ENCODE peak calls at places on chromosome 7, in eight cellular contexts. E is right lobe of liver, T is IMR-90, U is prostate gland, V is body of pancreas, Y is transverse colon, R is HCT116, X is Peyer's patch. B is an unnamed sample.
A peak's percentile ranks its signal among the peaks of the same experiment; 100 is the strongest.

GRCh38 chr7:6497637-6497905 is 49.8 kb upstream of the DAGLB start:
- DNase-seq in E (no peak), V (no peak), R (no peak), X (no peak), U (no peak), Y (no peak), T (no peak), B (no peak)

GRCh38 chr7:7779888-7780287 is 61.5 kb upstream of the RPA3 start:
- DNase-seq in X (no peak), Y (no peak), T (no peak), E (no peak), U (peak; percentile 20), V (no peak), R (no peak), B (no peak)

GRCh38 chr7:1533569-1534329 is 3.2 kb downstream of the MAFK start:
- DNase-seq in U (no peak), R (no peak), X (peak; percentile 69), V (peak; percentile 69), T (peak; percentile 95), E (no peak), Y (peak; percentile 59), B (peak; percentile 77)

GRCh38 chr7:24827589-24827988 is 70.3 kb upstream of the GSDME start:
- DNase-seq in U (no peak), Y (no peak), V (no peak), E (no peak), R (no peak), X (no peak), T (peak; percentile 87), B (no peak)

GRCh38 chr7:7653568-7654187 is 13.1 kb downstream of the UMAD1 start:
- DNase-seq in Y (no peak), U (no peak), V (no peak), X (no peak), E (no peak), R (peak; percentile 28), T (no peak), B (no peak)

GRCh38 chr7:39621261-39621660 is 2.1 kb upstream of the RALA start:
- DNase-seq in Y (no peak), V (no peak), E (no peak), T (peak; percentile 97), U (no peak), R (no peak), X (no peak), B (no peak)

GRCh38 chr7:128357366-128357662 is 4.2 kb downstream of the PRRT4 start:
- DNase-seq in Y (no peak), V (no peak), U (no peak), T (no peak), X (no peak), E (no peak), R (no peak), B (peak; percentile 55)

GRCh38 chr7:154441811-154442210 is 389.6 kb downstream of the DPP6 start:
- DNase-seq in E (no peak), X (no peak), V (no peak), Y (no peak), T (no peak), U (no peak), R (no peak), B (no peak)

GRCh38 chr7:2853147-2853546 is 9.0 kb upstream of the GNA12 start:
- DNase-seq in V (no peak), Y (no peak), U (no peak), E (no peak), T (peak; percentile 50), R (no peak), X (no peak), B (peak; percentile 43)

GRCh38 chr7:55574062-55574717 is 1.9 kb upstream of the VOPP1 start:
- DNase-seq in R (no peak), U (no peak), T (peak; percentile 28), X (no peak), E (no peak), V (no peak), Y (no peak), B (no peak)

GRCh38 chr7:55573234-55573504 is 867 bp upstream of the VOPP1 start:
- DNase-seq in U (no peak), V (no peak), E (no peak), X (no peak), R (no peak), Y (no peak), T (no peak), B (no peak)

GRCh38 chr7:55573526-55573925 is 1.2 kb upstream of the VOPP1 start:
- DNase-seq in Y (no peak), R (no peak), E (no peak), U (no peak), X (no peak), V (no peak), T (peak; percentile 55), B (no peak)

GRCh38 chr7:55571534-55572377 is 546 bp downstream of the VOPP1 start:
- DNase-seq in E (peak; percentile 70), T (peak; percentile 22), Y (peak; percentile 78), U (peak; percentile 43), V (peak; percentile 63), X (peak; percentile 79), R (no peak), B (peak; percentile 35)

GRCh38 chr7:55572378-55573233 is at the start of gene VOPP1:
- DNase-seq in E (peak; percentile 65), T (peak; percentile 63), U (peak; percentile 52), R (no peak), V (peak; percentile 56), X (peak; percentile 84), Y (peak; percentile 70), B (peak; percentile 70)
- TF ChIP-seq POLR2A in E (no peak), T (no peak), U (no peak), R (no peak), V (peak; percentile 49), X (peak; percentile 68), Y (no peak), B (no peak)

DNA sequence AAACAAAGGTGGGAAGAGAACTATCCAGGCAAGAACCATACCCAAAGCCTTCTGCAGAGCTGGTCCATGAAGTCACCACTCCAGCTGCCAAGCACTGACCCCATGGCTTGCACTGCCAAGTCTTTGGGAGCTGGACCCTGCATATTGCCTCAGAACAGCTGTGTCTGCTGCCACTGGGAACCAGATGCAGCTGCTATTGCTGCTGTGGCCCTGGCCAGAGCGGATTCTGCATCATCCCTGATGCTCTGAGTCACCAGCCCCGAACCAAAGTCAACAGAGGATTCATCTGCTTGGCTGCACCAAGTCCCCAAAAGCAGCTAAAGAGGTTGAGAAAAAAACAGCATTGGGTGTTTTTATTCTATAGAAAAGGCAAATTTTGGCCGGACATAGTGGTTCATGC is 39.2 kb upstream of the GSAP start:
- DNase-seq in E (no peak), R (no peak), V (peak; percentile 42), T (peak; percentile 97), X (no peak), U (no peak), Y (no peak), B (peak; percentile 35)
- H3K27ac ChIP-seq in E (no peak overlapping the region), R (no peak overlapping the region), V (no peak overlapping the region), T (no peak overlapping the region), X (no peak overlapping the region), U (no peak overlapping the region), Y (no peak overlapping the region), B (no peak overlapping the region)

GRCh38 chr7:26512737-26513136 is 221.1 kb downstream of the SNX10 start:
- DNase-seq in E (no peak), U (no peak), V (no peak), T (no peak), Y (no peak), R (no peak), X (no peak), B (no peak)

GRCh38 chr7:26508917-26509316 is 217.3 kb downstream of the SNX10 start:
- DNase-seq in T (no peak), R (no peak), U (no peak), X (no peak), E (no peak), Y (no peak), V (no peak), B (no peak)

GRCh38 chr7:26507375-26508068 is 215.9 kb downstream of the SNX10 start:
- DNase-seq in V (no peak), E (no peak), T (no peak), X (no peak), U (peak; percentile 49), Y (no peak), R (no peak), B (no peak)

GRCh38 chr7:26508481-26508880 is 216.8 kb downstream of the SNX10 start:
- DNase-seq in Y (peak; percentile 49), T (no peak), V (no peak), R (no peak), X (no peak), U (no peak), E (no peak), B (no peak)

DNA sequence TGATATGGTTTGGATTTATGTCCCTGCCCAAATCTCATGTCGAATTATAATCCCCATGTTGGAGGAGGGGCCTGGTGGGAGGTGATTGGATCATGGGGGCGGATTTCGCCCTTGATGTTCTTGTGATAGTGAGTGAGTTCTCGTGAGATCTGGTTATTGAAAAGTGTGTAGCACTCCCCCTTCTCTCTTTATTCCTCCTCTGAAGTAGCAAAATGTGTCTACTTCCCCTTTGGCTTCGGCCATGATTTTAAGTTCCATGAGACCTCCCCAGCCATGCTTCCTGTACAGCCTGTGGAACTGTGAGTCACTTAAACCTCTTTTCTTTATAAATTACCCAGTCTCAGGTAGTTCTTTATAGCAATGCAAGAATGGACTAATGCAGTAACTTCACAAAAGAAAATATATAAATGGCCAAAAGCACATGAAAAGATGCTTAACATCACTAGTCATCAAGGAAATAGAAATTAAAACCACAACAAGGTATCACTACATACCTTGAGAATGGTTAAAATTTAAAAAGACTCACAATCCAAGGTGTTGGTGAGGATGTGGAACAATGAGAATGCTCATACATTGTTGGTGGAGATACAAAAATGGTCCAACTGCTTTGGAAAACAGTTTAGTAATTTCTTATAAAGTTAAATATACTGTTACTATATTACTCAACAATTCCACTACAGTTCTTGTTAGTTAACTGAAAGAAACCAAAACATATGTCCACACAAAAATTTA is 218.7 kb downstream of the SNX10 start:
- DNase-seq in Y (no peak), V (no peak), X (no peak), T (no peak), E (no peak), U (no peak), R (no peak), B (no peak)
- TF ChIP-seq POLR2A in Y (no peak), V (no peak), X (no peak), T (no peak), E (no peak), U (no peak), R (no peak), B (no peak)

DNA sequence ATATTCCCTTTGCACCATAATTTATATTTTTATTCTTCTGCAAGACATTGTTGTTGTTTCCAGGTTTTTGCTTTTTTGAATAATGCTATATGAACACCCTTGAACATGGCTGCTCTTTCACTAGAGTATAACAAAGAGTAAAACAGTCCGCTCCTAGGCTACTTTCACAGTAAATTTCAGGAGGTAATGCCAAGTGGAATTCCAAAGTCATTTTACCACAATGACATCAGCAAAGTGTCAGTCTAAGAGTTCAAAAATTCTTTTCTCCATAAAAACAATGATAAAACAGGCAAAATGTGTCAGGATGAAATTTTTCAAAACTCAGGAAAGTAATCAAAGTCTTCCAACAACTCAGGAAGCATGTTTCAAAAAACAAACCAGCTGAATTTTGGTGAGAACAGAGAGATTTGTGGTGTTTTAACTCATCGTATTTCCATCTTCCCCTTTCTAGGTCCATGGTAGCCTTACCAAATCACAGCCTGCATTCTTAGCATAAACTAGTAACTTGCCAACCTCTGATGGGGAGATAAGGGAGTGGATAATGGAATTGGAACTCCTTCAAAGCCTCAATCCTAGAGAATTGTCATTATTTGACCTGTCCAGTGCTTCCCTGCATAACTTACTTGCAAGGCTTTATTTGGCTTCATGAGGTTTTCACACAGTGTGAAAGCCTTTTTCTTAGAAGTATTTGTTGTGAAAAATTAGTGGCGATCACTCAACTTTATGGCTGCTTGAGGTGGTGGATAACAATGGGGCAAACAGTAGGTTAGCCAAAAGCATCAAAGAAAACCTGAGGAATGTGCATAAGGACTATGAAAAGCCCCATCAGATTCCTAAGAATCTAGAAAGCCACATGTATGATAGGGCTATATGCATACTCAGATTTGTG is 302.7 kb downstream of the HDAC9 start:
- DNase-seq in R (no peak), X (no peak), V (no peak), T (peak; percentile 40), Y (no peak), U (no peak), E (no peak), B (no peak)
- H3K27ac ChIP-seq in R (no peak overlapping the region), X (no peak overlapping the region), V (no peak overlapping the region), T (no peak overlapping the region), Y (no peak overlapping the region), U (no peak overlapping the region), E (no peak overlapping the region), B (no peak overlapping the region)